ENCODE peak calls at places on chromosomes 6 and 20, in seven cellular contexts. R is neuronal stem cell; Y is CD8-positive, alpha-beta memory T cell; S is upper lobe of right lung; Z is GM23248; D is A549; L is CD8-positive, alpha-beta T cell. B is an unnamed sample.

GRCh38 chr6:139705284-139705683 is 330.8 kb upstream of the CITED2 start:
- DNase-seq in Z (no peak), D (no peak), L (no peak), Y (no peak), S (no peak), R (no peak), B (no peak)

GRCh38 chr6:13470240-13471140 is 16.9 kb downstream of the GFOD1 start:
- DNase-seq in D (no peak), Z (no peak), S (no peak), L (no peak), Y (no peak), R (no peak), B (no peak)

GRCh38 chr6:40389176-40389767 is 197.9 kb downstream of the LRFN2 start:
- DNase-seq in Z (no peak), R (no peak), S (no peak), Y (peak), L (no peak), D (no peak), B (peak)

GRCh38 chr6:2651966-2652365 is 98.8 kb downstream of the MYLK4 start:
- DNase-seq in D (no peak), Z (no peak), R (no peak), L (no peak), S (no peak), Y (no peak), B (no peak)

GRCh38 chr20:4413314-4414045 is 308.2 kb upstream of the PRND start:
- DNase-seq in Y (no peak), S (no peak), L (no peak), R (no peak), Z (no peak), D (no peak), B (no peak)

GRCh38 chr6:41442800-41443501 is 103.2 kb upstream of the FOXP4 start:
- DNase-seq in D (no peak), L (no peak), S (no peak), Y (no peak), Z (peak), R (no peak), B (no peak)

GRCh38 chr20:61333484-61334108 is 81.5 kb downstream of the CDH4 start:
- DNase-seq in S (no peak), Z (no peak), L (no peak), R (no peak), D (no peak), Y (no peak), B (no peak)

GRCh38 chr6:82573200-82573972 is 209.8 kb downstream of the TPBG start:
- DNase-seq in S (no peak), L (no peak), Y (no peak), R (no peak), D (no peak), Z (no peak), B (no peak)

GRCh38 chr6:48111143-48111506 is at the start of gene PTCHD4:
- DNase-seq in R (no peak), L (no peak), Z (peak), S (no peak), Y (no peak), D (no peak), B (no peak)

GRCh38 chr20:36666181-36666740 is 20.3 kb upstream of the SLA2 start:
- DNase-seq in D (no peak), Z (peak), S (no peak), Y (peak), R (no peak), L (no peak), B (no peak)

GRCh38 chr20:15199698-15200097 is 862.3 kb upstream of the FLRT3 start:
- DNase-seq in Y (no peak), D (no peak), L (no peak), Z (no peak), R (no peak), S (no peak), B (no peak)

GRCh38 chr6:111691345-111692225 is 85.9 kb upstream of the TRAF3IP2 start:
- DNase-seq in D (no peak), Y (no peak), R (no peak), L (no peak), S (no peak), Z (no peak), B (no peak)

GRCh38 chr6:107124934-107125348 is 9.6 kb upstream of the BEND3 start:
- DNase-seq in R (no peak), Z (no peak), L (no peak), Y (no peak), S (no peak), D (no peak), B (no peak)

GRCh38 chr6:43850314-43851203 is 80.5 kb downstream of the VEGFA start:
- DNase-seq in D (no peak), Y (no peak), L (no peak), S (peak), R (no peak), Z (no peak), B (no peak)

GRCh38 chr20:1212607-1213396 is 9.5 kb downstream of the C20orf202 start:
- DNase-seq in Z (peak), Y (peak), R (peak), D (peak), L (peak), S (peak), B (peak)

GRCh38 chr20:58056021-58056591 is 172.3 kb downstream of the ANKRD60 start:
- DNase-seq in D (no peak), Y (no peak), S (no peak), R (no peak), Z (no peak), L (no peak), B (no peak)

GRCh38 chr20:46562373-46563169 is 12.1 kb upstream of the OCSTAMP start:
- DNase-seq in L (peak), R (peak), Z (peak), S (no peak), D (peak), Y (peak), B (peak)

GRCh38 chr6:165552248-165552736 is 110.7 kb downstream of the PDE10A start:
- DNase-seq in Y (no peak), S (no peak), L (no peak), D (no peak), R (no peak), Z (no peak), B (no peak)

GRCh38 chr6:160254467-160255312 is 3.9 kb downstream of the SLC22A2 start:
- DNase-seq in R (no peak), Y (no peak), L (no peak), D (peak), Z (no peak), S (no peak), B (no peak)

GRCh38 chr6:165515963-165516624 is 146.9 kb downstream of the PDE10A start:
- DNase-seq in Y (no peak), Z (no peak), R (no peak), L (no peak), D (peak), S (no peak), B (no peak)

GRCh38 chr6:27547157-27548075 is 74.5 kb upstream of the ZNF184 start:
- DNase-seq in Y (no peak), D (no peak), Z (peak), S (no peak), R (no peak), L (no peak), B (no peak)

GRCh38 chr6:74735304-74735703 is 470.5 kb downstream of the COL12A1 start:
- DNase-seq in D (no peak), R (no peak), S (no peak), Y (no peak), Z (peak), L (no peak), B (no peak)

GRCh38 chr6:153392156-153392555 is 261.1 kb upstream of the RGS17 start:
- DNase-seq in D (no peak), S (no peak), Y (no peak), R (no peak), Z (peak), L (no peak), B (no peak)

GRCh38 chr6:98775205-98775604 is 59.2 kb upstream of the POU3F2 start:
- DNase-seq in D (no peak), Y (no peak), L (no peak), R (no peak), Z (no peak), S (no peak), B (no peak)

GRCh38 chr6:107731422-107732319 is 92.4 kb downstream of the SCML4 start:
- DNase-seq in L (no peak), D (no peak), R (no peak), Y (peak), S (no peak), Z (no peak), B (no peak)

GRCh38 chr20:18032977-18033892 is 24.5 kb downstream of the OVOL2 start:
- DNase-seq in R (peak), L (no peak), Y (no peak), S (no peak), Z (peak), D (no peak), B (no peak)

GRCh38 chr6:89311853-89312531 is 3.1 kb downstream of the GABRR2 start:
- DNase-seq in Z (peak), L (no peak), R (peak), Y (no peak), S (no peak), D (no peak), B (no peak)

GRCh38 chr20:38173237-38174156 is 8.4 kb upstream of the TGM2 start:
- DNase-seq in D (peak), S (peak), Z (peak), L (no peak), R (no peak), Y (no peak), B (no peak)

GRCh38 chr20:50538276-50538675 is 28.1 kb downstream of the PTPN1 start:
- DNase-seq in Z (no peak), L (no peak), D (no peak), S (no peak), Y (no peak), R (no peak), B (no peak)

GRCh38 chr6:74734901-74735300 is 471.0 kb downstream of the COL12A1 start:
- DNase-seq in S (no peak), R (no peak), Z (peak), D (no peak), Y (no peak), L (no peak), B (no peak)

GRCh38 chr6:42279144-42279781 is 61.6 kb upstream of the MRPS10 start:
- DNase-seq in Z (peak), L (no peak), S (no peak), Y (peak), R (no peak), D (peak), B (no peak)

GRCh38 chr6:116008470-116009229 is 52.0 kb downstream of the FRK start:
- DNase-seq in S (no peak), R (no peak), Z (peak), L (no peak), Y (no peak), D (no peak), B (no peak)

GRCh38 chr6:167152858-167153257 is 4.9 kb downstream of the GPR31 start:
- DNase-seq in S (no peak), Y (no peak), L (no peak), Z (no peak), D (no peak), R (no peak), B (no peak)

GRCh38 chr20:63522091-63522868 is 1.7 kb downstream of the PPDPF start:
- DNase-seq in D (no peak), R (no peak), S (no peak), Y (no peak), Z (no peak), L (no peak), B (no peak)

DNA sequence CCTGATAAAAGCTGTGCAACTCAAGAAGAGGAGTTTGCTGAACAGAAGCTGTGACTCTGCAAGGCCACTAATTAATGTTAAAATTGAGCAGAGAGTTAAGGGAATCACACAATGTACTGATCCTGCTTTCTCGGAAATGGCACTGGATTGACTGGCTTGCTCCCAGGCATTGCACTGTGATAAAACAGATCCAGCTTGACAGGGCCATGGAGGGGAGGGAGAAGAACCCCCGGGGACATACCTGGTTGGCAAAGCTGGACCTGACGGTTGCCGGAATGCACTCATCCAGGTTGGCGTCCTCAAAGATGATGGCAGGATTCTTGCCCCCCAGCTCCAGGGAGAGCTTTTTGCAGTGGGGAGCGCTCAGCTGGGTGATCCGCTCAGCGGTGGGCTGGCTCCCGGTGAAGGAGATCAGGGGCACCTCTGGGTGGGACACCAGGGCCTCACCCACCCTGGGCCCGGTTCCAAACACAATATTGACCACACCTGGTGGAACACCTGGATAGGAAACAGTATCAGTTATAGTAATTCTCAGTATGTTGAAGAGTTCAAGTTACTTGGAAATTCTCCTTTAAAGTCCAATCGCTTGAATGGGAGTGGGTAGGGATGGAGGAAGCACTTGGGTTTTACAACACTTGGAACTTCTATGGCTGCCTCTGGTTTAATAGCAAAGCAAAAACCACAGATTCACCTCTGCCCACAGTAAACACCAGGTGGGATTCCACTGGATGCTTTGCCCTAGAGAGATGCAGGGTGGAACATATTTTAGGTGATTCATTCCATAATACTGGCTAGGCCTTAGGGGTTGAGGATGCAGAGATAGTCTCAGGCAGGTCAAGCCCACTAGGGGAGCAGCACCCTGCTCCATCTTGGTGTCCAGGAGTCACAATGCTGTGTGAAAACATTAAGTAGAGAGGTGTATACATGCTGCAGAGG is 17.1 kb downstream of the ALDH8A1 start:
- DNase-seq in R (no peak), L (no peak), Z (no peak), S (no peak), D (no peak), Y (no peak), B (no peak)
- H3K27ac ChIP-seq in R (no peak), L (no peak), Z (no peak), S (no peak), D (no peak), Y (no peak), B (no peak)

GRCh38 chr6:137353346-137353745 is 134.2 kb upstream of the IFNGR1 start:
- DNase-seq in L (no peak), R (no peak), D (no peak), Y (no peak), S (no peak), Z (no peak), B (no peak)
- H3K27ac ChIP-seq in L (no peak), R (no peak), D (no peak), Y (no peak), S (no peak), Z (no peak), B (no peak)

GRCh38 chr20:44586986-44587980 is 4.9 kb downstream of the PKIG start:
- DNase-seq in Y (no peak), Z (no peak), D (no peak), R (no peak), L (no peak), S (no peak), B (no peak)
- H3K27ac ChIP-seq in Y (no peak), Z (no peak), D (no peak), R (no peak), L (no peak), S (peak), B (no peak)

GRCh38 chr6:25036461-25036860 is 100.7 kb upstream of the RIPOR2 start:
- DNase-seq in L (no peak), Z (no peak), D (no peak), R (no peak), S (no peak), Y (no peak), B (no peak)
- H3K27ac ChIP-seq in L (peak), Z (no peak), D (no peak), R (no peak), S (no peak), Y (no peak), B (peak)

DNA sequence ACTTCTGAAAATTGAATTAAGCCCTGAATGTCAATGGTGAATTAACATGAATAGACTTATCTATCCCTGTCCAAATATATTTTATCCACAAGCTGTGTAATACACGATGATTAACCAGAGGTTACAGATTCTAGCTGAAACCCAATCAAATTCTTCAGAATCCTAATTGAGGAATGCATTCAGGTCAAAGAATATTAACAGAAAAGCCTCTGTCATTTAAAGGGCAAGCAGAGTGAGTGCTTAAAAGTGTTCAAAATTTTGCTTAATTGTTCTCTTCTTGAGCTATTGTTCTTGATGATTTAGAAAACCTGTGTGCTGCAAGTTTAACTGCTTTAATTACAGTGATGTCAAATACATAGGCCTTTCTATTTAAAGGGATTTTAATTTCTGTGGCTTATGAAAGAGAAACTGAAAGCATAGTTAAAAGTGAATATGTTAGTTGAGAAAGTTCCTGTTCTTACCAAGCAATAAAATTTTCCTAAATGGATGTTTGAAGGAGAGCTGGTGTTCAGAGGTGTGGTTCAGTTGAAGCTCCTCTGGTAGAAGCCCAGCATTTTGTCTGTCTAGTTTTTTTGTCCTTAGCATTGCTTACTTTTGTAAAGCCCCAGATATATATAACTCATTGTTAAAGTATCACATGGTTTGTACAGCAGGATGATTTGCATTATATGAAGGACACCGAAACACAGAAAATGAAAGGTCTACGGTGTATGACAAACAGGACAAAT is 466.3 kb upstream of the PLCB4 start:
- DNase-seq in Z (peak), R (no peak), L (no peak), Y (no peak), D (no peak), S (no peak), B (peak)
- H3K27ac ChIP-seq in Z (no peak), R (no peak), L (no peak), Y (no peak), D (no peak), S (no peak), B (peak)

GRCh38 chr6:90637321-90637720 is 50.4 kb upstream of the MAP3K7 start:
- DNase-seq in Y (no peak), L (no peak), R (no peak), S (no peak), Z (no peak), D (no peak), B (no peak)
- H3K27ac ChIP-seq in Y (no peak), L (no peak), R (no peak), S (no peak), Z (no peak), D (no peak), B (no peak)

GRCh38 chr6:36099872-36100483 is 30.3 kb upstream of the MAPK13 start:
- DNase-seq in S (no peak), L (peak), Y (peak), D (no peak), R (no peak), Z (no peak), B (no peak)
- H3K27ac ChIP-seq in S (no peak), L (peak), Y (no peak), D (no peak), R (no peak), Z (no peak), B (no peak)

GRCh38 chr6:16769986-16770376 is 8.7 kb upstream of the ATXN1 start:
- DNase-seq in S (no peak), Z (peak), L (no peak), D (no peak), R (no peak), Y (no peak), B (no peak)
- H3K27ac ChIP-seq in S (no peak), Z (peak), L (no peak), D (peak), R (no peak), Y (no peak), B (no peak)

GRCh38 chr6:21666788-21667681 is 73.5 kb downstream of the SOX4 start:
- DNase-seq in Z (no peak), S (no peak), R (peak), Y (no peak), D (no peak), L (no peak), B (peak)
- H3K27ac ChIP-seq in Z (no peak), S (peak), R (peak), Y (no peak), D (no peak), L (no peak), B (peak)

GRCh38 chr20:32191422-32191821 is 16.1 kb downstream of the PLAGL2 start:
- DNase-seq in R (no peak), Y (no peak), D (no peak), S (no peak), Z (no peak), L (no peak), B (no peak)

GRCh38 chr20:32189691-32190607 is 17.6 kb downstream of the PLAGL2 start:
- DNase-seq in R (peak), S (peak), L (no peak), D (no peak), Y (peak), Z (peak), B (peak)

GRCh38 chr20:32189123-32189410 is 18.5 kb downstream of the PLAGL2 start:
- DNase-seq in S (no peak), Y (no peak), D (no peak), Z (no peak), R (no peak), L (no peak), B (no peak)

GRCh38 chr20:32191873-32192272 is 15.7 kb downstream of the PLAGL2 start:
- DNase-seq in D (no peak), Y (no peak), R (no peak), Z (peak), L (no peak), S (no peak), B (no peak)

DNA sequence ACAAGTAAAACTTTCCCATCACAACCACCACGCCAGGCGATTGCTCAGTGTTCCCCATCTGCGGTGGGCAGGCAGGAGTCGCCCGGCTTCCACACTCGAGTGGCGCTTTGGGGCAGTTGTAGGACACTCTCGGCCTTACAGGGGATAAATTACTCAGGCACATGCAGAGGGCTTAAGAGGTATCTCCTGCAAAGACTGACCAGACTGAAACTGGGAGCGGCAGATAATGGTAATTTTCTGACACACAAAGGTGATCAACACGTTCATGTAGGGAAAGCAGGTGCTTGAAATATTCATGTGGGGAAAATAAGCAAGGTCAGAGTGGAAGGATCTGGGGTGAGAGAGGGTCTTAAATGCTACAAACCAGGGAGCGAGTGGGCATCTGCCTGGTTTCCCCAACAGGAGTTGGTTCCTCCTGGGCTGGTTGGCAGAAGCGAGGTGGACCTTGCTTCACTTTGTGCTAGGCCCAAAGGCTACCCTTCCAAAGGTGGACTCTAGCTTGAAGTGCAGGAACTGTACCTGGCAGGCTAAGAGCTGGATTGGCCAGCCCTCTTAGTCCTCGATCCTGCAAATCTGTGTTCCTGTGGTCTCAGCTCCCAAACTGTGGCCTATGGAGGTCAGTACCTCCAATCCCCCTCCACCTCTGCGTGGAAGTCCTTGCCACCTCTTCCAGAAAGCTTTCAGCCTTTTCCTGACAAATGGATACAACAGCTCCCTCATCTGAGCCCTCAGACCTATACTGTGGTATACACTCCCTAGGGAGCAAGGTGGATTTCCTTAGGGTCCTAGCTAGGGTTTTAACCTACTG is 16.7 kb downstream of the PLAGL2 start:
- DNase-seq in L (no peak), Z (peak), Y (no peak), R (no peak), S (no peak), D (no peak), B (no peak)
- H3K27ac ChIP-seq in L (peak), Z (peak), Y (peak), R (peak), S (peak), D (no peak), B (peak)

B was measured in DND-41.